ENCODE peak calls at places on chromosome 19, in seven cellular contexts. J, C, E, K, P, B and S are unnamed samples.

GRCh38 chr19:39141929-39142328 is 16.3 kb downstream of the PAK4 start:
- DNase-seq in J (no peak), C (no peak), E (no peak), K (no peak), P (no peak), B (no peak), S (no peak)

GRCh38 chr19:6117534-6117933 is 7.2 kb upstream of the RFX2 start:
- DNase-seq in J (no peak), C (no peak), E (no peak), K (no peak), P (no peak), B (no peak), S (no peak)

GRCh38 chr19:5439452-5439851 is 15.8 kb upstream of the ZNRF4 start:
- DNase-seq in J (no peak), C (no peak), E (no peak), K (no peak), P (no peak), B (no peak), S (no peak)

GRCh38 chr19:1624458-1624857 is 19.2 kb upstream of the UQCR11 start:
- DNase-seq in J (peak), C (peak), E (no peak), K (no peak), P (peak), B (peak), S (no peak)

GRCh38 chr19:30739394-30739793 is 367.2 kb downstream of the ZNF536 start:
- DNase-seq in J (no peak), C (no peak), E (no peak), K (no peak), P (no peak), B (no peak), S (no peak)

GRCh38 chr19:40088299-40089047 is 2.3 kb downstream of the ZNF780A start:
- DNase-seq in J (no peak), C (no peak), E (no peak), K (no peak), P (no peak), B (no peak), S (no peak)

GRCh38 chr19:6020166-6020967 is 42.4 kb upstream of the RANBP3 start:
- DNase-seq in J (no peak), C (no peak), E (no peak), K (no peak), P (peak), B (peak), S (no peak)

GRCh38 chr19:17351815-17352435 is 14.6 kb downstream of the GTPBP3 start:
- DNase-seq in J (no peak), C (no peak), E (no peak), K (no peak), P (no peak), B (no peak), S (no peak)

GRCh38 chr19:50334741-50335421 is 5.7 kb upstream of the KCNC3 start:
- DNase-seq in J (no peak), C (no peak), E (no peak), K (no peak), P (peak), B (no peak), S (no peak)

GRCh38 chr19:4541114-4541805 is 1.4 kb upstream of the LRG1 start:
- DNase-seq in J (no peak), C (no peak), E (no peak), K (no peak), P (peak), B (no peak), S (no peak)

GRCh38 chr19:38912600-38913514 is 871 bp upstream of the CCER2 start:
- DNase-seq in J (no peak), C (no peak), E (no peak), K (no peak), P (no peak), B (no peak), S (no peak)

GRCh38 chr19:1234041-1234669 is 3.6 kb downstream of the CBARP start:
- DNase-seq in J (no peak), C (no peak), E (no peak), K (no peak), P (no peak), B (no peak), S (no peak)

GRCh38 chr19:2271516-2272103 is 10.4 kb downstream of the PEAK3 start:
- DNase-seq in J (no peak), C (no peak), E (no peak), K (peak), P (peak), B (peak), S (no peak)

GRCh38 chr19:27647423-27647822 is 1565.5 kb downstream of the UQCRFS1 start:
- DNase-seq in J (no peak), C (no peak), E (no peak), K (no peak), P (no peak), B (no peak), S (no peak)

GRCh38 chr19:50003810-50004419 is 21.3 kb downstream of the VRK3 start:
- DNase-seq in J (no peak), C (peak), E (no peak), K (peak), P (no peak), B (peak), S (peak)

GRCh38 chr19:17052439-17052838 is 22.8 kb downstream of the HAUS8 start:
- DNase-seq in J (no peak), C (no peak), E (no peak), K (peak), P (no peak), B (peak), S (peak)

GRCh38 chr19:3250675-3251074 is 26.2 kb downstream of the CELF5 start:
- DNase-seq in J (peak), C (peak), E (no peak), K (no peak), P (no peak), B (no peak), S (no peak)

GRCh38 chr19:44807652-44808462 is 1.0 kb upstream of the BCAM start:
- DNase-seq in J (no peak), C (no peak), E (no peak), K (peak), P (no peak), B (peak), S (peak)

GRCh38 chr19:53824134-53824611 is at the start of gene NLRP12:
- DNase-seq in J (no peak), C (no peak), E (no peak), K (no peak), P (peak), B (no peak), S (no peak)

GRCh38 chr19:3855321-3855720 is 13.5 kb downstream of the ZFR2 start:
- DNase-seq in J (no peak), C (no peak), E (no peak), K (no peak), P (no peak), B (no peak), S (peak)